ENCODE peak calls at places on chromosomes 6 and 20, in six cellular contexts. One of them, this sample, is unnamed.
A peak's percentile ranks its signal among the peaks of the same experiment; 100 is the strongest.

GRCh38 chr20:17499041-17499440 is 32.1 kb downstream of the BFSP1 start:
- DNase-seq in testis: no peak
- DNase-seq in adrenal gland: no peak
- DNase-seq in upper lobe of left lung: no peak
- DNase-seq in lower leg skin: no peak
- DNase-seq in A549: no peak
- DNase-seq in this sample: no peak

GRCh38 chr6:37693546-37694250 is 4.0 kb downstream of the MDGA1 start:
- DNase-seq in lower leg skin: no peak
- DNase-seq in adrenal gland: no peak
- DNase-seq in testis: no peak
- DNase-seq in upper lobe of left lung: no peak
- DNase-seq in A549: no peak
- DNase-seq in this sample: no peak

GRCh38 chr6:23465912-23466311 is 660.1 kb upstream of the NRSN1 start:
- DNase-seq in upper lobe of left lung: no peak
- DNase-seq in A549: no peak
- DNase-seq in testis: no peak
- DNase-seq in adrenal gland: no peak
- DNase-seq in lower leg skin: no peak
- DNase-seq in this sample: no peak

GRCh38 chr20:9912290-9912689 is 73.4 kb upstream of the PAK5 start:
- DNase-seq in lower leg skin: no peak
- DNase-seq in adrenal gland: no peak
- DNase-seq in A549: no peak
- DNase-seq in testis: no peak
- DNase-seq in upper lobe of left lung: no peak
- DNase-seq in this sample: no peak

GRCh38 chr6:37826188-37826587 is 6.7 kb downstream of the ZFAND3 start:
- DNase-seq in upper lobe of left lung: no peak
- DNase-seq in adrenal gland: no peak
- DNase-seq in lower leg skin: no peak
- DNase-seq in A549: no peak
- DNase-seq in testis: no peak
- DNase-seq in this sample: no peak

GRCh38 chr6:9657994-9658393 is 756.9 kb downstream of the TFAP2A start:
- DNase-seq in upper lobe of left lung: no peak
- DNase-seq in testis: no peak
- DNase-seq in lower leg skin: no peak
- DNase-seq in A549: peak; percentile 1
- DNase-seq in adrenal gland: no peak
- DNase-seq in this sample: no peak

GRCh38 chr20:61955668-61956395 is 109.8 kb downstream of the TAF4 start:
- DNase-seq in lower leg skin: no peak
- DNase-seq in adrenal gland: no peak
- DNase-seq in A549: no peak
- DNase-seq in upper lobe of left lung: no peak
- DNase-seq in testis: no peak
- DNase-seq in this sample: no peak

GRCh38 chr6:129889580-129889979 is 28.5 kb upstream of the TMEM244 start:
- DNase-seq in adrenal gland: no peak
- DNase-seq in upper lobe of left lung: no peak
- DNase-seq in A549: no peak
- DNase-seq in testis: no peak
- DNase-seq in lower leg skin: no peak
- DNase-seq in this sample: no peak

GRCh38 chr6:90294989-90295853 is 1.4 kb downstream of the BACH2 start:
- DNase-seq in A549: peak; percentile 29
- DNase-seq in upper lobe of left lung: peak; percentile 91
- DNase-seq in lower leg skin: peak; percentile 29
- DNase-seq in testis: peak; percentile 31
- DNase-seq in adrenal gland: peak; percentile 29
- DNase-seq in this sample: peak; percentile 60

GRCh38 chr6:106477158-106477557 is 116.6 kb downstream of the CRYBG1 start:
- DNase-seq in adrenal gland: no peak
- DNase-seq in lower leg skin: no peak
- DNase-seq in testis: no peak
- DNase-seq in A549: no peak
- DNase-seq in upper lobe of left lung: no peak
- DNase-seq in this sample: no peak

GRCh38 chr20:57090590-57091560 is 175.6 kb downstream of the BMP7 start:
- DNase-seq in lower leg skin: no peak
- DNase-seq in upper lobe of left lung: peak; percentile 45
- DNase-seq in A549: no peak
- DNase-seq in adrenal gland: no peak
- DNase-seq in testis: no peak
- DNase-seq in this sample: no peak

GRCh38 chr6:25942561-25943147 is 12.2 kb upstream of the SLC17A2 start:
- DNase-seq in upper lobe of left lung: no peak
- DNase-seq in adrenal gland: no peak
- DNase-seq in A549: peak; percentile 64
- DNase-seq in testis: no peak
- DNase-seq in lower leg skin: no peak
- DNase-seq in this sample: peak; percentile 41

GRCh38 chr20:61538481-61539265 is 286.6 kb downstream of the CDH4 start:
- DNase-seq in testis: no peak
- DNase-seq in lower leg skin: no peak
- DNase-seq in adrenal gland: no peak
- DNase-seq in upper lobe of left lung: peak; percentile 45
- DNase-seq in A549: no peak
- DNase-seq in this sample: no peak

GRCh38 chr6:72616406-72617015 is 5.4 kb upstream of the KCNQ5 start:
- DNase-seq in testis: no peak
- DNase-seq in lower leg skin: no peak
- DNase-seq in A549: peak; percentile 31
- DNase-seq in adrenal gland: no peak
- DNase-seq in upper lobe of left lung: no peak
- DNase-seq in this sample: peak; percentile 20

GRCh38 chr6:54646069-54646468 is 200.5 kb upstream of the FAM83B start:
- DNase-seq in A549: no peak
- DNase-seq in testis: no peak
- DNase-seq in upper lobe of left lung: no peak
- DNase-seq in lower leg skin: no peak
- DNase-seq in adrenal gland: no peak
- DNase-seq in this sample: no peak

GRCh38 chr6:35139924-35140524 is 1.1 kb downstream of the TCP11 start:
- DNase-seq in lower leg skin: no peak
- DNase-seq in A549: peak; percentile 67
- DNase-seq in upper lobe of left lung: no peak
- DNase-seq in adrenal gland: peak; percentile 38
- DNase-seq in testis: peak; percentile 51
- DNase-seq in this sample: peak; percentile 75

GRCh38 chr6:49557177-49557576 is 6.7 kb downstream of the C6orf141 start:
- DNase-seq in upper lobe of left lung: no peak
- DNase-seq in lower leg skin: no peak
- DNase-seq in adrenal gland: no peak
- DNase-seq in A549: no peak
- DNase-seq in testis: no peak
- DNase-seq in this sample: no peak

GRCh38 chr6:39416026-39416425 is 93.5 kb upstream of the KCNK16 start:
- DNase-seq in adrenal gland: no peak
- DNase-seq in upper lobe of left lung: no peak
- DNase-seq in testis: no peak
- DNase-seq in lower leg skin: no peak
- DNase-seq in A549: no peak
- DNase-seq in this sample: no peak

GRCh38 chr6:14763139-14763538 is 482.7 kb upstream of the JARID2 start:
- DNase-seq in A549: peak; percentile 59
- DNase-seq in adrenal gland: no peak
- DNase-seq in testis: no peak
- DNase-seq in lower leg skin: no peak
- DNase-seq in upper lobe of left lung: no peak
- DNase-seq in this sample: peak; percentile 53

GRCh38 chr20:51456511-51457280 is 85.8 kb downstream of the NFATC2 start:
- DNase-seq in adrenal gland: peak; percentile 98
- DNase-seq in upper lobe of left lung: peak; percentile 89
- DNase-seq in A549: peak; percentile 96
- DNase-seq in lower leg skin: peak; percentile 95
- DNase-seq in testis: peak; percentile 94
- DNase-seq in this sample: peak; percentile 65

GRCh38 chr6:108163267-108163643 is 2.6 kb upstream of the NR2E1 start:
- DNase-seq in A549: peak; percentile 36
- DNase-seq in testis: no peak
- DNase-seq in lower leg skin: no peak
- DNase-seq in adrenal gland: no peak
- DNase-seq in upper lobe of left lung: no peak
- DNase-seq in this sample: peak; percentile 7

GRCh38 chr6:1507251-1507650 is 102.5 kb upstream of the FOXC1 start:
- DNase-seq in A549: no peak
- DNase-seq in lower leg skin: no peak
- DNase-seq in adrenal gland: no peak
- DNase-seq in testis: no peak
- DNase-seq in upper lobe of left lung: no peak
- DNase-seq in this sample: no peak

GRCh38 chr6:45514454-45514853 is 136.7 kb upstream of the SUPT3H start:
- DNase-seq in A549: peak; percentile 7
- DNase-seq in adrenal gland: peak; percentile 72
- DNase-seq in upper lobe of left lung: peak; percentile 26
- DNase-seq in testis: no peak
- DNase-seq in lower leg skin: no peak
- DNase-seq in this sample: no peak

GRCh38 chr20:62766716-62767115 is 29.6 kb upstream of the MRGBP start:
- DNase-seq in A549: no peak
- DNase-seq in upper lobe of left lung: no peak
- DNase-seq in adrenal gland: no peak
- DNase-seq in lower leg skin: no peak
- DNase-seq in testis: peak; percentile 56
- DNase-seq in this sample: no peak

GRCh38 chr20:57435498-57436222 is 44.5 kb downstream of the RBM38 start:
- DNase-seq in adrenal gland: peak; percentile 56
- DNase-seq in upper lobe of left lung: peak; percentile 86
- DNase-seq in lower leg skin: peak; percentile 54
- DNase-seq in testis: peak; percentile 91
- DNase-seq in A549: peak; percentile 30
- DNase-seq in this sample: peak; percentile 14

GRCh38 chr6:30601436-30601814 is 15.6 kb downstream of the PPP1R10 start:
- DNase-seq in testis: no peak
- DNase-seq in upper lobe of left lung: no peak
- DNase-seq in lower leg skin: no peak
- DNase-seq in adrenal gland: no peak
- DNase-seq in A549: no peak
- DNase-seq in this sample: no peak

GRCh38 chr6:30599625-30600324 is 17.3 kb downstream of the PPP1R10 start:
- DNase-seq in A549: no peak
- DNase-seq in adrenal gland: no peak
- DNase-seq in lower leg skin: no peak
- DNase-seq in testis: no peak
- DNase-seq in upper lobe of left lung: peak; percentile 57
- DNase-seq in this sample: no peak

GRCh38 chr6:30598912-30599624 is 18.0 kb downstream of the PPP1R10 start:
- DNase-seq in adrenal gland: no peak
- DNase-seq in A549: no peak
- DNase-seq in upper lobe of left lung: no peak
- DNase-seq in testis: no peak
- DNase-seq in lower leg skin: no peak
- DNase-seq in this sample: no peak

GRCh38 chr6:30601815-30602641 is 15.0 kb downstream of the PPP1R10 start:
- DNase-seq in testis: no peak
- DNase-seq in adrenal gland: no peak
- DNase-seq in A549: no peak
- DNase-seq in upper lobe of left lung: peak; percentile 78
- DNase-seq in lower leg skin: no peak
- DNase-seq in this sample: no peak

DNA sequence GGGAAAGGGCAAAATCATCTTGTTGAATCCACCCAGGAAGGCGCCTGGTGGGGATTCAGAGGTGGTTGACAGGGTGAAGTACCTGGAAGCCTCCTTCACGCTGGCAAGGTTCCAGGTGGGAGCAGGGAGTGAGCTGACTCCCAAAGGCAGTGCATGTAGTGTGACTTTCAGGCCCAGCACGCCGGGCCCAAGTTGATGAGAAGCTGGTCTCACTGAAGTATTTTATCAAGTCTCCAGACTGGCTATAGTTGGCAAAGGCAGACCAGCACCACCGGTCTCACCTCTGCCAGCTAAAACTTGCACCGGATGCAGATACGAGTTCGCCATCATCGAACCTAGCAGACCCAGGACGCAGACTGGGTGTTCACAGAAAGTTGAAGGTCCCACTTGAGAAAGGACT is 16.5 kb downstream of the PPP1R10 start:
- DNase-seq in A549: peak; percentile 26
- DNase-seq in upper lobe of left lung: no peak
- DNase-seq in adrenal gland: peak; percentile 51
- DNase-seq in lower leg skin: no peak
- DNase-seq in testis: no peak
- DNase-seq in this sample: no peak
- TF ChIP-seq POLR2A in A549: no peak
- TF ChIP-seq POLR2A in upper lobe of left lung: no peak
- TF ChIP-seq POLR2A in adrenal gland: no peak
- TF ChIP-seq POLR2A in lower leg skin: no peak
- TF ChIP-seq POLR2A in testis: no peak
- TF ChIP-seq POLR2A in this sample: no peak

GRCh38 chr6:146027586-146028249 is 1.1 kb upstream of the GRM1 start:
- DNase-seq in adrenal gland: no peak
- DNase-seq in lower leg skin: no peak
- DNase-seq in upper lobe of left lung: peak; percentile 17
- DNase-seq in testis: no peak
- DNase-seq in A549: peak; percentile 1
- DNase-seq in this sample: no peak
- TF ChIP-seq POLR2A in adrenal gland: no peak
- TF ChIP-seq POLR2A in lower leg skin: no peak
- TF ChIP-seq POLR2A in upper lobe of left lung: no peak
- TF ChIP-seq POLR2A in testis: no peak
- TF ChIP-seq POLR2A in A549: no peak
- TF ChIP-seq POLR2A in this sample: no peak

GRCh38 chr20:35768731-35769664 is 2.8 kb upstream of the PHF20 start:
- DNase-seq in upper lobe of left lung: no peak
- DNase-seq in A549: peak; percentile 92
- DNase-seq in adrenal gland: peak; percentile 98
- DNase-seq in testis: peak; percentile 92
- DNase-seq in lower leg skin: peak; percentile 97
- DNase-seq in this sample: peak; percentile 44
- TF ChIP-seq POLR2A in upper lobe of left lung: peak; percentile 72
- TF ChIP-seq POLR2A in A549: peak; percentile 53
- TF ChIP-seq POLR2A in adrenal gland: peak; percentile 97
- TF ChIP-seq POLR2A in testis: no peak
- TF ChIP-seq POLR2A in lower leg skin: no peak
- TF ChIP-seq POLR2A in this sample: no peak

GRCh38 chr20:2654831-2655230 is 2.4 kb downstream of the NOP56 start:
- DNase-seq in upper lobe of left lung: no peak
- DNase-seq in lower leg skin: no peak
- DNase-seq in adrenal gland: no peak
- DNase-seq in A549: no peak
- DNase-seq in testis: no peak
- DNase-seq in this sample: no peak

GRCh38 chr20:2653511-2654383 is 1.3 kb downstream of the NOP56 start:
- DNase-seq in lower leg skin: no peak
- DNase-seq in adrenal gland: no peak
- DNase-seq in A549: no peak
- DNase-seq in testis: no peak
- DNase-seq in upper lobe of left lung: peak; percentile 73
- DNase-seq in this sample: peak; percentile 33

GRCh38 chr20:2652724-2653510 is 485 bp downstream of the NOP56 start:
- DNase-seq in upper lobe of left lung: no peak
- DNase-seq in lower leg skin: no peak
- DNase-seq in testis: peak; percentile 60
- DNase-seq in A549: no peak
- DNase-seq in adrenal gland: peak; percentile 42
- DNase-seq in this sample: peak; percentile 52

GRCh38 chr20:2655331-2656116 is 3.1 kb downstream of the NOP56 start:
- DNase-seq in lower leg skin: no peak
- DNase-seq in testis: no peak
- DNase-seq in adrenal gland: no peak
- DNase-seq in upper lobe of left lung: no peak
- DNase-seq in A549: no peak
- DNase-seq in this sample: no peak

GRCh38 chr20:2654384-2654822 is 2.0 kb downstream of the NOP56 start:
- DNase-seq in testis: no peak
- DNase-seq in A549: no peak
- DNase-seq in adrenal gland: no peak
- DNase-seq in lower leg skin: no peak
- DNase-seq in upper lobe of left lung: no peak
- DNase-seq in this sample: no peak
- TF ChIP-seq POLR2A in testis: no peak
- TF ChIP-seq POLR2A in A549: no peak
- TF ChIP-seq POLR2A in adrenal gland: no peak
- TF ChIP-seq POLR2A in lower leg skin: no peak
- TF ChIP-seq POLR2A in upper lobe of left lung: no peak
- TF ChIP-seq POLR2A in this sample: no peak